ENCODE peak calls at places on chromosome 18, in four cellular contexts. A is astrocyte of the cerebellum, V is T47D, S is HEK293T. M is an unnamed sample.

GRCh38 chr18:42745171-42745570 is 370.3 kb downstream of the RIT2 start:
- DNase-seq in V (no peak), S (no peak), A (no peak), M (no peak)

GRCh38 chr18:74496508-74497307 is 545 bp downstream of the CNDP2 start:
- DNase-seq in V (peak), S (peak), A (no peak), M (no peak)

GRCh38 chr18:72427721-72428120 is 116.4 kb downstream of the CBLN2 start:
- DNase-seq in S (no peak), V (no peak), A (peak), M (no peak)

GRCh38 chr18:23982154-23983071 is 32.1 kb upstream of the TTC39C start:
- DNase-seq in V (peak), A (no peak), S (no peak), M (no peak)

GRCh38 chr18:69898241-69898861 is 49.3 kb downstream of the CD226 start:
- DNase-seq in A (peak), S (no peak), V (no peak), M (no peak)

GRCh38 chr18:22678486-22678885 is 254.6 kb upstream of the RBBP8 start:
- DNase-seq in V (peak), A (peak), S (no peak), M (peak)

GRCh38 chr18:79575891-79576685 is 103.5 kb upstream of the CTDP1 start:
- DNase-seq in S (no peak), V (peak), A (no peak), M (peak)

GRCh38 chr18:23126352-23127056 is 8.8 kb upstream of the CABLES1 start:
- DNase-seq in V (no peak), S (no peak), A (no peak), M (no peak)

GRCh38 chr18:33745396-33745795 is 167.4 kb downstream of the ASXL3 start:
- DNase-seq in V (no peak), A (no peak), S (no peak), M (no peak)

GRCh38 chr18:21452381-21452780 is 148.1 kb downstream of the ESCO1 start:
- DNase-seq in S (no peak), A (no peak), V (no peak), M (no peak)

GRCh38 chr18:48629730-48630324 is 91.0 kb downstream of the CTIF start:
- DNase-seq in S (no peak), A (peak), V (no peak), M (no peak)

GRCh38 chr18:51330739-51331138 is 133.3 kb upstream of the MEX3C start:
- DNase-seq in S (no peak), A (no peak), V (no peak), M (no peak)

GRCh38 chr18:61637905-61638304 is 254.9 kb downstream of the RNF152 start:
- DNase-seq in A (no peak), S (no peak), V (peak), M (no peak)

GRCh38 chr18:58213445-58213844 is 169.4 kb downstream of the NEDD4L start:
- DNase-seq in V (no peak), A (peak), S (no peak), M (no peak)

GRCh38 chr18:74476154-74476553 is 19.0 kb upstream of the DIPK1C start:
- DNase-seq in V (peak), S (peak), A (no peak), M (no peak)

GRCh38 chr18:5057348-5058012 is 139.6 kb downstream of the AKAIN1 start:
- DNase-seq in V (peak), S (peak), A (peak), M (no peak)

GRCh38 chr18:46009158-46009866 is 42.2 kb upstream of the EPG5 start:
- DNase-seq in A (no peak), V (no peak), S (no peak), M (no peak)

M was measured in LNCaP clone FGC.